ENCODE peak calls at places on chromosomes 13 and 19, in nine cellular contexts. B, I, T, Z, L, W, E, R and J are unnamed samples.

GRCh38 chr13:96473463-96474157 is 383.7 kb downstream of the HS6ST3 start:
- DNase-seq in B (no peak), I (no peak), T (no peak), Z (no peak), L (no peak), W (no peak), E (no peak), R (no peak), J (no peak)

GRCh38 chr19:39083983-39084731 is at the start of gene ACP7:
- DNase-seq in B (no peak), I (no peak), T (peak), Z (no peak), L (peak), W (no peak), E (no peak), R (no peak), J (no peak)

GRCh38 chr13:112703935-112704633 is 14.2 kb downstream of the ATP11A start:
- DNase-seq in B (no peak), I (peak), T (no peak), Z (no peak), L (no peak), W (no peak), E (no peak), R (no peak), J (no peak)

GRCh38 chr13:23980160-23980551 is 82.9 kb upstream of the C1QTNF9B start:
- DNase-seq in B (peak), I (peak), T (peak), Z (peak), L (peak), W (peak), E (peak), R (peak), J (peak)

GRCh38 chr13:53238241-53238640 is 209.6 kb downstream of the OLFM4 start:
- DNase-seq in B (no peak), I (no peak), T (no peak), Z (no peak), L (no peak), W (no peak), E (no peak), R (no peak), J (no peak)

GRCh38 chr19:53195265-53195879 is 2.2 kb upstream of the ZNF665 start:
- DNase-seq in B (peak), I (peak), T (peak), Z (peak), L (peak), W (peak), E (peak), R (no peak), J (peak)

GRCh38 chr13:26026211-26026610 is 25.6 kb downstream of the SHISA2 start:
- DNase-seq in B (no peak), I (no peak), T (no peak), Z (no peak), L (no peak), W (no peak), E (no peak), R (no peak), J (no peak)

GRCh38 chr19:46289724-46290619 is 6.9 kb upstream of the HIF3A start:
- DNase-seq in B (no peak), I (no peak), T (no peak), Z (no peak), L (no peak), W (no peak), E (no peak), R (no peak), J (no peak)

GRCh38 chr13:107977175-107977574 is 238.2 kb downstream of the LIG4 start:
- DNase-seq in B (no peak), I (no peak), T (no peak), Z (no peak), L (no peak), W (no peak), E (no peak), R (no peak), J (no peak)

GRCh38 chr13:59111711-59112110 is 1052.0 kb downstream of the DIAPH3 start:
- DNase-seq in B (no peak), I (no peak), T (no peak), Z (no peak), L (no peak), W (peak), E (peak), R (no peak), J (no peak)

GRCh38 chr13:60788156-60788829 is 391.3 kb downstream of the TDRD3 start:
- DNase-seq in B (no peak), I (no peak), T (no peak), Z (peak), L (no peak), W (peak), E (no peak), R (no peak), J (no peak)

GRCh38 chr13:57653229-57653994 is 21.9 kb downstream of the PCDH17 start:
- DNase-seq in B (no peak), I (no peak), T (no peak), Z (no peak), L (no peak), W (no peak), E (no peak), R (no peak), J (no peak)

GRCh38 chr13:38866649-38867048 is 124.0 kb downstream of the STOML3 start:
- DNase-seq in B (no peak), I (no peak), T (no peak), Z (peak), L (no peak), W (no peak), E (peak), R (no peak), J (no peak)

GRCh38 chr19:2578911-2579677 is 103.2 kb downstream of the GADD45B start:
- DNase-seq in B (peak), I (peak), T (peak), Z (peak), L (peak), W (peak), E (peak), R (no peak), J (peak)

GRCh38 chr19:42546831-42547500 is 18.7 kb upstream of the CEACAM1 start:
- DNase-seq in B (no peak), I (no peak), T (no peak), Z (no peak), L (no peak), W (no peak), E (no peak), R (no peak), J (peak)

GRCh38 chr13:77325371-77325941 is 1.4 kb downstream of the MYCBP2 start:
- DNase-seq in B (no peak), I (no peak), T (no peak), Z (peak), L (peak), W (peak), E (peak), R (no peak), J (peak)

GRCh38 chr19:31144069-31144468 is 205.2 kb downstream of the TSHZ3 start:
- DNase-seq in B (no peak), I (no peak), T (no peak), Z (no peak), L (no peak), W (no peak), E (peak), R (no peak), J (no peak)

GRCh38 chr19:44698492-44699201 is at the start of gene CEACAM16:
- DNase-seq in B (no peak), I (no peak), T (peak), Z (no peak), L (no peak), W (no peak), E (no peak), R (no peak), J (no peak)

GRCh38 chr19:20422216-20422615 is 143.4 kb downstream of the ZNF737 start:
- DNase-seq in B (no peak), I (no peak), T (no peak), Z (no peak), L (no peak), W (no peak), E (no peak), R (no peak), J (no peak)

GRCh38 chr19:42261763-42262162 is 6.8 kb upstream of the ERF start:
- DNase-seq in B (no peak), I (no peak), T (no peak), Z (no peak), L (no peak), W (no peak), E (no peak), R (no peak), J (no peak)

GRCh38 chr19:4831351-4832340 is at the start of gene TICAM1:
- DNase-seq in B (peak), I (peak), T (peak), Z (peak), L (peak), W (peak), E (peak), R (no peak), J (peak)

GRCh38 chr13:78977311-78977710 is 318.4 kb upstream of the OBI1 start:
- DNase-seq in B (no peak), I (no peak), T (no peak), Z (no peak), L (no peak), W (no peak), E (no peak), R (no peak), J (no peak)

GRCh38 chr13:21541271-21541670 is 62.7 kb downstream of the MICU2 start:
- DNase-seq in B (no peak), I (no peak), T (no peak), Z (peak), L (no peak), W (no peak), E (no peak), R (no peak), J (no peak)

GRCh38 chr19:45739498-45740439 is 6.5 kb downstream of the MEIOSIN start:
- DNase-seq in B (no peak), I (peak), T (no peak), Z (no peak), L (no peak), W (no peak), E (no peak), R (no peak), J (no peak)

GRCh38 chr19:24057144-24057543 is 29.8 kb upstream of the ZNF254 start:
- DNase-seq in B (no peak), I (no peak), T (no peak), Z (no peak), L (no peak), W (no peak), E (no peak), R (no peak), J (no peak)

GRCh38 chr19:38132781-38133180 is 91.2 kb downstream of the DPF1 start:
- DNase-seq in B (no peak), I (no peak), T (no peak), Z (no peak), L (no peak), W (no peak), E (no peak), R (no peak), J (no peak)

GRCh38 chr19:51368366-51369282 is at the start of gene CLDND2:
- DNase-seq in B (no peak), I (peak), T (peak), Z (no peak), L (no peak), W (no peak), E (no peak), R (no peak), J (no peak)

GRCh38 chr19:51366999-51367564 is 894 bp upstream of the ETFB start:
- DNase-seq in B (no peak), I (no peak), T (peak), Z (no peak), L (peak), W (no peak), E (peak), R (no peak), J (no peak)

GRCh38 chr19:51366050-51366998 is at the start of gene ETFB:
- DNase-seq in B (peak), I (peak), T (peak), Z (peak), L (peak), W (peak), E (peak), R (peak), J (peak)

GRCh38 chr19:51365211-51366049 is 758 bp downstream of the ETFB start:
- DNase-seq in B (no peak), I (peak), T (no peak), Z (peak), L (no peak), W (peak), E (peak), R (no peak), J (no peak)

GRCh38 chr19:51367565-51368365 is 1.0 kb downstream of the CLDND2 start:
- DNase-seq in B (peak), I (peak), T (peak), Z (peak), L (peak), W (peak), E (peak), R (peak), J (peak)
- TF ChIP-seq CTCF in B (no peak), I (no peak), T (no peak), Z (no peak), L (no peak), W (no peak), E (no peak), R (no peak), J (no peak)

GRCh38 chr19:55161571-55162322 is 4.2 kb upstream of the TNNI3 start:
- DNase-seq in B (no peak), I (no peak), T (no peak), Z (no peak), L (no peak), W (no peak), E (no peak), R (no peak), J (no peak)

GRCh38 chr19:55158423-55158822 is 891 bp upstream of the TNNI3 start:
- DNase-seq in B (no peak), I (peak), T (no peak), Z (no peak), L (no peak), W (no peak), E (no peak), R (no peak), J (no peak)

GRCh38 chr19:55160128-55160985 is 2.8 kb upstream of the TNNI3 start:
- DNase-seq in B (peak), I (peak), T (peak), Z (peak), L (peak), W (peak), E (peak), R (no peak), J (peak)

GRCh38 chr19:55158848-55159793 is 1.6 kb upstream of the TNNI3 start:
- DNase-seq in B (no peak), I (peak), T (no peak), Z (peak), L (no peak), W (peak), E (peak), R (no peak), J (no peak)

DNA sequence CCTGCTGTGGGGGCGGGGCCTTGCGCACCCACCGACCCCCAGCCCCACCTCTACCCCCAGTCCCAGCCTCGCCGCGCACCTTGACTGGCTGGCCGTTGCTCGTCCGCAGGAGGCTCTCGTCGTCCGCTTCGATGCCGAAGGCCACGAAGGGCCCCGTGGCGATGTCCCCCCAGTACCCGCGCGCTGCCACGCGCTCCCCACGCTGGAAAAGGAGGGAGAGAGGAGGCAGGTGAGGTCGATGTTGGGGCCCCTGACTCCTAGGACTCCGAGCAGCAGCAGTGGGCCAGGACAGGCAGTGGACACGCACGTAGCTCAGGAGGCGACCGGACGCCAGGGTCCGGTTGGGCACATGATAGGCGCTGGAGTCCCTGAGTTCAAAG is 3.4 kb upstream of the TNNI3 start:
- DNase-seq in B (no peak), I (peak), T (no peak), Z (no peak), L (no peak), W (no peak), E (no peak), R (no peak), J (no peak)
- TF ChIP-seq CTCF in B (no peak), I (no peak), T (no peak), Z (no peak), L (no peak), W (no peak), E (no peak), R (no peak), J (no peak)

GRCh38 chr13:87893982-87894527 is 222.9 kb downstream of the SLITRK5 start:
- DNase-seq in B (no peak), I (no peak), T (no peak), Z (peak), L (no peak), W (no peak), E (no peak), R (no peak), J (no peak)
- TF ChIP-seq CTCF in B (no peak), I (no peak), T (no peak), Z (no peak), L (no peak), W (no peak), E (no peak), R (no peak), J (no peak)

GRCh38 chr19:15101479-15102082 is 5.6 kb upstream of the SYDE1 start:
- DNase-seq in B (no peak), I (peak), T (no peak), Z (peak), L (peak), W (peak), E (peak), R (no peak), J (peak)
- TF ChIP-seq CTCF in B (peak), I (peak), T (peak), Z (peak), L (peak), W (peak), E (peak), R (peak), J (peak)

GRCh38 chr13:27663947-27664346 is 42.3 kb downstream of the POLR1D start:
- DNase-seq in B (no peak), I (no peak), T (no peak), Z (peak), L (no peak), W (no peak), E (peak), R (no peak), J (no peak)

GRCh38 chr13:27662738-27663470 is 41.2 kb downstream of the POLR1D start:
- DNase-seq in B (no peak), I (no peak), T (no peak), Z (peak), L (no peak), W (no peak), E (no peak), R (no peak), J (no peak)

GRCh38 chr13:27666951-27667350 is 45.3 kb downstream of the POLR1D start:
- DNase-seq in B (no peak), I (no peak), T (no peak), Z (no peak), L (no peak), W (no peak), E (no peak), R (no peak), J (no peak)

GRCh38 chr13:27665761-27666160 is 44.1 kb downstream of the POLR1D start:
- DNase-seq in B (peak), I (no peak), T (no peak), Z (no peak), L (no peak), W (no peak), E (no peak), R (no peak), J (no peak)

DNA sequence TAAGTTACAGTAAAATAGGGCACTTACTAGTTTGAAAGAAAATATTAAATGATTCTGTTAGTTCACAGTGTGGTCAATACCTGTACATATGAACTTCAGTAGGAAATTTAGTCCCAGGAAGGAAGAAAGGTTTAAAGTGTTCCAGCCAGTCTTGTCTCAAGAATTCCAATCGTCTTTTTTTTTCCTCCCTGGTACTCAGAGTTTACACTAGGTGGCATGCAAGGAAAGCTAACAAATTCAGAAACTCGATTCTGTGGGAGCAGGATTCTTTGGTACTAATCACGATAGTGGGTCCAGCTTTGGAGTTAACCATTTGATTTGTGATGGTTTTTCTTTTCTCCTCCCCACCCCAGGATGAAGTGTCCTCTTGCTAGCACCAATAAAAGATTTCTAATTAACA is 43.6 kb downstream of the POLR1D start:
- DNase-seq in B (no peak), I (no peak), T (no peak), Z (peak), L (no peak), W (peak), E (peak), R (no peak), J (no peak)
- TF ChIP-seq CTCF in B (peak), I (no peak), T (no peak), Z (peak), L (peak), W (no peak), E (peak), R (peak), J (no peak)

GRCh38 chr13:101291216-101291615 is 125.1 kb downstream of the NALCN start:
- DNase-seq in B (no peak), I (no peak), T (no peak), Z (no peak), L (no peak), W (no peak), E (no peak), R (no peak), J (no peak)
- TF ChIP-seq CTCF in B (no peak), I (no peak), T (no peak), Z (no peak), L (no peak), W (no peak), E (no peak), R (no peak), J (no peak)

GRCh38 chr19:1425902-1426301 is 12.3 kb upstream of the RPS15 start:
- DNase-seq in B (no peak), I (no peak), T (no peak), Z (no peak), L (no peak), W (no peak), E (no peak), R (no peak), J (no peak)
- TF ChIP-seq CTCF in B (no peak), I (no peak), T (no peak), Z (no peak), L (no peak), W (no peak), E (no peak), R (no peak), J (no peak)